ENCODE peak calls at places on chromosomes 5 and 9, in five cellular contexts. H is tibial artery, D is cardiac muscle cell, M is bronchial epithelial cell, V is IMR-90. C is an unnamed sample.

GRCh38 chr5:173457482-173457881 is 129.3 kb upstream of the STC2 start:
- DNase-seq in H (peak), D (peak), M (no peak), V (no peak), C (no peak)

GRCh38 chr5:38307845-38308244 is 49.5 kb downstream of the EGFLAM start:
- DNase-seq in H (no peak), D (no peak), M (no peak), V (no peak), C (no peak)

GRCh38 chr5:151680944-151681427 is 5.7 kb downstream of the SPARC start:
- DNase-seq in H (peak), D (no peak), M (no peak), V (peak), C (no peak)

GRCh38 chr9:2570615-2571479 is 50.7 kb upstream of the VLDLR start:
- DNase-seq in H (peak), D (peak), M (peak), V (peak), C (no peak)

GRCh38 chr9:127904518-127904887 is 5.1 kb upstream of the ST6GALNAC6 start:
- DNase-seq in H (peak), D (peak), M (peak), V (no peak), C (no peak)

GRCh38 chr5:132998553-132998952 is 27.8 kb downstream of the ZCCHC10 start:
- DNase-seq in H (no peak), D (no peak), M (no peak), V (no peak), C (no peak)

GRCh38 chr5:54701179-54701578 is 183.6 kb downstream of the SNX18 start:
- DNase-seq in H (peak), D (peak), M (peak), V (peak), C (no peak)

GRCh38 chr9:114373960-114374730 is 13.6 kb downstream of the AKNA start:
- DNase-seq in H (no peak), D (no peak), M (no peak), V (no peak), C (no peak)

GRCh38 chr5:175484322-175484721 is 6.0 kb downstream of the SFXN1 start:
- DNase-seq in H (no peak), D (no peak), M (no peak), V (no peak), C (no peak)

GRCh38 chr5:62477801-62478200 is 65.2 kb downstream of the IPO11 start:
- DNase-seq in H (no peak), D (peak), M (peak), V (peak), C (no peak)

GRCh38 chr9:123346826-123347225 is 9.2 kb upstream of the CRB2 start:
- DNase-seq in H (no peak), D (no peak), M (no peak), V (no peak), C (no peak)

GRCh38 chr5:23484094-23484493 is 23.3 kb upstream of the PRDM9 start:
- DNase-seq in H (no peak), D (no peak), M (no peak), V (no peak), C (no peak)

GRCh38 chr9:87873607-87874319 is 8.9 kb upstream of the SPATA31E1 start:
- DNase-seq in H (no peak), D (no peak), M (no peak), V (peak), C (no peak)

GRCh38 chr5:162274684-162275083 is 207.1 kb downstream of the GABRG2 start:
- DNase-seq in H (no peak), D (no peak), M (no peak), V (no peak), C (no peak)

GRCh38 chr5:102809033-102809432 is 53.9 kb downstream of the PAM start:
- DNase-seq in H (no peak), D (no peak), M (no peak), V (no peak), C (no peak)

GRCh38 chr5:43110606-43111170 is 10.0 kb upstream of the ZNF131 start:
- DNase-seq in H (no peak), D (peak), M (peak), V (no peak), C (peak)

GRCh38 chr5:168314735-168315411 is 23.4 kb downstream of the WWC1 start:
- DNase-seq in H (no peak), D (peak), M (peak), V (peak), C (no peak)

GRCh38 chr5:111930905-111931461 is 174.0 kb upstream of the NREP start:
- DNase-seq in H (no peak), D (no peak), M (peak), V (peak), C (no peak)

GRCh38 chr9:127252405-127253093 is 12.0 kb upstream of the GARNL3 start:
- DNase-seq in H (no peak), D (no peak), M (peak), V (peak), C (no peak)

GRCh38 chr5:170681013-170681433 is 102.5 kb upstream of the GABRP start:
- DNase-seq in H (no peak), D (peak), M (peak), V (peak), C (peak)

GRCh38 chr9:107504585-107505455 is 15.3 kb upstream of the KLF4 start:
- DNase-seq in H (peak), D (peak), M (peak), V (peak), C (no peak)

GRCh38 chr9:97749928-97750327 is 52.8 kb upstream of the XPA start:
- DNase-seq in H (no peak), D (no peak), M (peak), V (no peak), C (no peak)

GRCh38 chr5:32057157-32058096 is 116.7 kb downstream of the GOLPH3 start:
- DNase-seq in H (no peak), D (peak), M (peak), V (no peak), C (no peak)

GRCh38 chr5:72292411-72292810 is 27.6 kb downstream of the MRPS27 start:
- DNase-seq in H (no peak), D (no peak), M (no peak), V (no peak), C (no peak)

GRCh38 chr5:3024126-3024525 is 272.6 kb upstream of the IRX2 start:
- DNase-seq in H (no peak), D (no peak), M (no peak), V (no peak), C (no peak)

GRCh38 chr5:88665750-88666215 is 217.2 kb downstream of the MEF2C start:
- DNase-seq in H (no peak), D (no peak), M (no peak), V (no peak), C (no peak)

GRCh38 chr9:91119147-91119546 is 242.6 kb downstream of the AUH start:
- DNase-seq in H (no peak), D (peak), M (peak), V (peak), C (peak)

GRCh38 chr5:169592937-169593650 is 9.5 kb downstream of the SPDL1 start:
- DNase-seq in H (no peak), D (no peak), M (peak), V (no peak), C (no peak)

GRCh38 chr5:143138839-143139238 is 264.6 kb downstream of the NR3C1 start:
- DNase-seq in H (no peak), D (no peak), M (no peak), V (peak), C (no peak)

GRCh38 chr5:131684051-131684450 is 49.0 kb upstream of the RAPGEF6 start:
- DNase-seq in H (no peak), D (no peak), M (no peak), V (peak), C (no peak)

GRCh38 chr5:172280937-172281336 is 2.6 kb downstream of the UBTD2 start:
- DNase-seq in H (no peak), D (no peak), M (no peak), V (peak), C (no peak)

GRCh38 chr9:73239868-73240267 is 88.2 kb downstream of the ANXA1 start:
- DNase-seq in H (no peak), D (peak), M (peak), V (no peak), C (no peak)

GRCh38 chr9:120507936-120508510 is 71.9 kb downstream of the CDK5RAP2 start:
- DNase-seq in H (no peak), D (no peak), M (no peak), V (no peak), C (no peak)

GRCh38 chr5:179259731-179260323 is 85.4 kb downstream of the ADAMTS2 start:
- DNase-seq in H (peak), D (no peak), M (no peak), V (no peak), C (no peak)

GRCh38 chr5:35920890-35921289 is 17.5 kb downstream of the CAPSL start:
- DNase-seq in H (no peak), D (peak), M (no peak), V (no peak), C (peak)

GRCh38 chr5:71738962-71739361 is 19.9 kb downstream of the CARTPT start:
- DNase-seq in H (no peak), D (no peak), M (no peak), V (no peak), C (no peak)

GRCh38 chr9:129483467-129484324 is 137.2 kb downstream of the C9orf50 start:
- DNase-seq in H (peak), D (peak), M (peak), V (peak), C (no peak)

GRCh38 chr5:74519161-74519571 is 121.4 kb downstream of the ENC1 start:
- DNase-seq in H (no peak), D (no peak), M (no peak), V (no peak), C (no peak)

GRCh38 chr9:84773023-84773422 is 103.5 kb downstream of the NTRK2 start:
- DNase-seq in H (no peak), D (no peak), M (peak), V (peak), C (no peak)

DNA sequence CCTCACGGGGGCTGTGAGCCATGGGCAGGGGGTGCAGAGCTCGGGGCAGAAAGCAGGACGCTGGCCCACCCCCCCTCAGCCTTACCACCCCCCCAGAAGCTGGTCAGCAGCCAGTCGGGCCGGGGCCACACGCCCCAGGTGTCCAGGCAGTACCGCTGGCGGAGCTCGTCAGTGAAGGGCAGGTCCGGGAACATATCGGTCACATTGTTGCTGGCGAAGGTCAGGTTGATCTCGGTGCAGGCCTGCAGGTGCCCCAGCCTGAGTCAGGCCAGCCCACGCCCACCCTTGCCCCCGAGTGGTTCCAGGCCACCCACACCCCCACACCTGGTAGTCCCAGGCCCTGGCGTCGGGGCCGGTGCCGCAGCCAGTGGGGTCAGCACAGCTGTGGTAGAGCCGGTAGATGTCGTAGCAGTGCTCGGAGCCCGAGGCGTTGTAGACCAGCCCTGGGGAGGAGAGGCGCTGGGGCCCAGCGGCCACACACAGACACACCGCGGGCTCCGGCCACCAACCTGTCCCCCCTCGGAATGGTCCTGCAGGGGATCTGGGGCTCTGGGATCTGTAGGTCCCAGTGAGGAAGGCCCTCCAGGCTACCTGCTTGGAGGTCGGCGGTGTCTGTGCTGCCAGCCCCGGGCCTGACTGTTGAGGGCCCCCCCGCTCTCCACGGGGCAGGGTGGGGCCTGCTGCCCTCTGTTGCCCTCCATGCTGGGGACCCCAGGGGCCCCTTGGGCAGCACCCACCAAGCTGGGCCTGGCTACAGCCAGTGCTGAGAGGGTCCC is 2.6 kb downstream of the DPP7 start:
- DNase-seq in H (no peak), D (no peak), M (no peak), V (no peak), C (no peak)
- TF ChIP-seq CTCF in H (no peak), D (no peak), M (no peak), V (no peak), C (no peak)

GRCh38 chr9:16154570-16155078 is 601.8 kb downstream of the CCDC171 start:
- DNase-seq in H (no peak), D (peak), M (peak), V (no peak), C (peak)
- TF ChIP-seq CTCF in H (no peak), D (peak), M (peak), V (no peak), C (no peak)

GRCh38 chr5:138033275-138033808 is 463 bp upstream of the FAM13B start:
- DNase-seq in H (no peak), D (no peak), M (no peak), V (no peak), C (peak)

GRCh38 chr5:138029944-138030343 is 2.9 kb downstream of the FAM13B start:
- DNase-seq in H (no peak), D (no peak), M (no peak), V (no peak), C (no peak)

GRCh38 chr5:138032572-138033274 is at the start of gene FAM13B:
- DNase-seq in H (peak), D (peak), M (peak), V (peak), C (peak)

GRCh38 chr5:138033916-138034315 is 1.0 kb upstream of the FAM13B start:
- DNase-seq in H (no peak), D (peak), M (peak), V (peak), C (no peak)

GRCh38 chr5:138032028-138032571 is 779 bp downstream of the FAM13B start:
- DNase-seq in H (peak), D (peak), M (peak), V (peak), C (no peak)
- TF ChIP-seq CTCF in H (no peak), D (no peak), M (no peak), V (no peak), C (no peak)

GRCh38 chr9:37033753-37034319 is at the start of gene PAX5:
- DNase-seq in H (no peak), D (no peak), M (no peak), V (no peak), C (no peak)

GRCh38 chr9:37034320-37034937 is 361 bp upstream of the PAX5 start:
- DNase-seq in H (no peak), D (no peak), M (no peak), V (no peak), C (peak)

GRCh38 chr9:37035472-37036236 is 1.6 kb upstream of the PAX5 start:
- DNase-seq in H (no peak), D (no peak), M (peak), V (no peak), C (peak)

GRCh38 chr9:37036237-37037136 is 2.4 kb upstream of the PAX5 start:
- DNase-seq in H (no peak), D (peak), M (no peak), V (peak), C (peak)

GRCh38 chr9:37034938-37035471 is 937 bp upstream of the PAX5 start:
- DNase-seq in H (no peak), D (no peak), M (no peak), V (no peak), C (no peak)
- TF ChIP-seq CTCF in H (no peak), D (no peak), M (no peak), V (no peak), C (no peak)

GRCh38 chr5:90803891-90804290 is 245.3 kb downstream of the ADGRV1 start:
- DNase-seq in H (no peak), D (no peak), M (peak), V (no peak), C (no peak)

GRCh38 chr5:90803376-90803775 is 244.8 kb downstream of the ADGRV1 start:
- DNase-seq in H (no peak), D (no peak), M (no peak), V (no peak), C (no peak)

GRCh38 chr5:90807483-90807882 is 248.9 kb downstream of the ADGRV1 start:
- DNase-seq in H (no peak), D (no peak), M (no peak), V (no peak), C (no peak)

DNA sequence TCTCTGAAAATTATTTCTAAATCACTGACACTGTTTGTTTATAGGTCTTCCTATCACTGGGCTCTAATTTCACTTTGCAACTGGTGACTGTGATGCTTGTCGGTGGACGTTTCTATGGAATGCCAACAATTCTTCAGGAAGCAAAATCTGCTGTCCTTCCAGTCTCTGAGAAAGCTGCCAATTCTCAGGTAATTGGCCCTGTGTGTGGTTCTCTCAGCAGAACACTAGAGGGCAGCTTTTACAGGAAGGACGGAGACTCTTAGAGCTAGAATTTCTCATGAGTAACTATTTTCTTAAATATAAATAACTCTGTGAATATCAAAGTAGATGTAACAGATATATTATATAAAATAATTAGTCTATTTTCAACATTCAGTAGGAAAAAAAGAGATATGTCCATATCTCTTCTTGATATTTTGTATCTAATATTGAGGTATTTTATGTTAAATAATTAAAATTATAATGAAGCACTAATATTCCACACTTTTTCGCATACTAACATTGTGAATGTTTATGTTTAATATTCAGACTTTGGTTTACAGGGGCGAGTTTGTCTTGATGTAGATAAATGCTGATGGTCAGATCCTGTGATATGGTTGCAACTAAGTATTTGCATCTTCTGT is 244.2 kb downstream of the ADGRV1 start:
- DNase-seq in H (no peak), D (peak), M (peak), V (peak), C (peak)
- TF ChIP-seq CTCF in H (no peak), D (peak), M (peak), V (peak), C (peak)

GRCh38 chr5:11054014-11054413 is 293.0 kb upstream of the DAP start:
- DNase-seq in H (no peak), D (no peak), M (no peak), V (no peak), C (no peak)
- TF ChIP-seq CTCF in H (no peak), D (no peak), M (no peak), V (no peak), C (no peak)